ENCODE peak calls at places on chromosomes 2 and 18, in nine cellular contexts. E is prostate gland, V is Peyer's patch, J is bronchial epithelial cell, B is ascending aorta, F is foreskin fibroblast, X is MCF 10A, N is GM12865, S is stomach. D is an unnamed sample.

GRCh38 chr2:219410390-219410789 is 7.8 kb upstream of the DES start:
- DNase-seq in N (no peak), V (no peak), X (no peak), J (no peak), E (no peak), B (no peak), S (no peak), F (no peak), D (no peak)

GRCh38 chr2:33395660-33396249 is 80.7 kb upstream of the RASGRP3 start:
- DNase-seq in S (peak; percentile 33), V (no peak), X (peak; percentile 72), J (peak; percentile 56), N (peak; percentile 57), B (no peak), E (no peak), F (peak; percentile 45), D (peak; percentile 66)

GRCh38 chr2:25677877-25678276 is 4.5 kb upstream of the DTNB start:
- DNase-seq in J (no peak), B (no peak), E (no peak), V (no peak), N (no peak), F (no peak), X (no peak), S (no peak), D (no peak)

GRCh38 chr2:128311755-128312341 is 6.8 kb downstream of the HS6ST1 start:
- DNase-seq in S (peak; percentile 23), E (no peak), B (peak; percentile 4), F (no peak), V (no peak), J (no peak), X (no peak), N (no peak), D (peak; percentile 15)

GRCh38 chr18:28204154-28204553 is 27.2 kb upstream of the CDH2 start:
- DNase-seq in J (peak; percentile 75), B (no peak), E (no peak), X (peak; percentile 55), S (no peak), N (no peak), F (peak; percentile 62), V (no peak), D (no peak)

GRCh38 chr18:45588284-45588683 is 27.0 kb upstream of the SLC14A2 start:
- DNase-seq in V (no peak), J (no peak), N (no peak), X (no peak), F (peak; percentile 60), E (no peak), S (no peak), B (no peak), D (no peak)

GRCh38 chr2:241900251-241901017 is 30.9 kb downstream of the RTP5 start:
- DNase-seq in V (no peak), E (no peak), F (no peak), X (no peak), S (peak; percentile 17), J (no peak), N (no peak), B (no peak), D (peak; percentile 56)

GRCh38 chr2:188146888-188147287 is 144.8 kb upstream of the GULP1 start:
- DNase-seq in E (no peak), V (no peak), S (no peak), X (no peak), N (no peak), J (no peak), B (no peak), F (no peak), D (no peak)

GRCh38 chr2:113155331-113155730 is 18.4 kb upstream of the PSD4 start:
- DNase-seq in B (no peak), S (no peak), J (no peak), E (no peak), F (no peak), V (no peak), X (no peak), N (no peak), D (no peak)

GRCh38 chr2:120707816-120708215 is 27.9 kb upstream of the GLI2 start:
- DNase-seq in N (no peak), J (no peak), X (no peak), E (no peak), S (no peak), F (no peak), B (no peak), V (no peak), D (no peak)

GRCh38 chr2:65438137-65438899 is 5.9 kb upstream of the SPRED2 start:
- DNase-seq in E (no peak), S (no peak), B (no peak), J (no peak), F (no peak), N (no peak), X (no peak), V (no peak), D (no peak)

GRCh38 chr2:168354499-168354898 is 101.6 kb upstream of the CERS6 start:
- DNase-seq in V (no peak), E (no peak), S (no peak), J (no peak), N (no peak), B (no peak), F (no peak), X (no peak), D (no peak)

GRCh38 chr2:109382946-109383345 is 230.8 kb downstream of the SEPTIN10 start:
- DNase-seq in B (no peak), N (peak; percentile 22), J (peak; percentile 41), V (no peak), E (peak; percentile 68), F (peak; percentile 72), X (peak; percentile 73), S (peak; percentile 51), D (no peak)

GRCh38 chr2:207819839-207820784 is 50.4 kb upstream of the FZD5 start:
- DNase-seq in S (peak; percentile 67), X (no peak), B (no peak), V (no peak), E (no peak), N (no peak), F (no peak), J (peak; percentile 91), D (peak; percentile 60)

GRCh38 chr2:241344925-241345651 is 11.0 kb upstream of the FARP2 start:
- DNase-seq in E (no peak), V (no peak), F (no peak), S (no peak), X (no peak), B (no peak), J (no peak), N (no peak), D (no peak)

GRCh38 chr2:15753811-15754702 is 162.4 kb downstream of the DDX1 start:
- DNase-seq in E (no peak), F (no peak), X (no peak), V (no peak), J (no peak), S (no peak), N (no peak), B (no peak), D (no peak)

GRCh38 chr2:45945182-45945779 is 293.8 kb downstream of the PRKCE start:
- DNase-seq in F (no peak), E (no peak), N (no peak), X (no peak), B (no peak), S (no peak), V (no peak), J (no peak), D (no peak)

GRCh38 chr2:53569957-53570727 is 197.5 kb upstream of the CHAC2 start:
- DNase-seq in S (no peak), B (no peak), J (peak; percentile 49), E (no peak), X (no peak), F (no peak), V (no peak), N (no peak), D (no peak)
- TF ChIP-seq CTCF in S (no peak), B (no peak), J (no peak), E (no peak), X (no peak), F (no peak), V (no peak), N (no peak), D (no peak)

DNA sequence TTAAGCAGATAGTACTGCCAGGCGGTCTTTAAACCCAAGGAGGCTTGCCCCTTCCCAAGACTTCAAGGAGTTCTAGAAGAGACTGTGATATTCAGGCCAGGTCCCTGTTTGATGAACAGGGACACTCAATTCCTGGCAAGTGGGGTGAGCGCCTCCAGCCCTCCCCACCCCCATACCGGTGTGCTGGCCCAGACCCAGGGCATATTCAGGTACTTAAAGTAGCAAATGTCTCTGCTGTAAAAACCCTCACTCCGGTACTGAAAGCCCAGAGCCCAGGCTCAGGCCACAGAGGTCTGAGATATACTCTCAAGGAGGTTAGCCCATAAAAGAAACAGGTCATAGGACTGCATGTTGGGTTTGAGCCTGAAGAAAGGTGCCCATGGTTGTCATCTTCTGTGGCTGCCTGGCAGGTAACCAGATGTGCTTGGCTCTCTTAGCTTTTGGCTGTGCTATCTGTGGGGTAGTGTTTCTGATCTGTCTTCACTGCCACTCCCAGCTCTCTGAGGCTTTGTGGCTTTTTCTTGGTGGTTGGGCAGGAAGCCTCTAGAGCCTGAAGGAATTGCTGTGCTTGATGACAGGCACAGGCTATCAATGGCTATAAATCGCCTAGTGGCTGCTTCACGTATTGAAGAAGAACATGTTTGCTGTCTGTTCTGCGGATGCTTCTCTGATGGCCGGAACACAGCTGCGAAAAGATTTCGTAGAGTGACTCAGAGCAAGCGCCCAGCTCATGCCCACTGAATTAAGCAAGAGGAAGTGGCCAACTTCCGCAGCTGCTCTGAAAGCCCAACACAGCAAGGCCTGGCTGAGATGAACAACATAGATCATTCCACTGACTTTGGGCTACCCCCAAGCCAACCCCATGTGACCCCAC is 63.3 kb upstream of the ALPP start:
- DNase-seq in F (peak; percentile 94), J (peak; percentile 93), B (peak; percentile 43), N (peak; percentile 87), E (peak; percentile 72), V (peak; percentile 69), X (peak; percentile 93), S (peak; percentile 52), D (peak; percentile 35)
- TF ChIP-seq CTCF in F (peak; percentile 11), J (peak; percentile 47), B (no peak), N (peak; percentile 28), E (peak; percentile 33), V (no peak), X (peak; percentile 29), S (no peak), D (no peak)

GRCh38 chr2:237448171-237448570 is 34.2 kb upstream of the COL6A3 start:
- DNase-seq in J (no peak), E (no peak), N (no peak), F (no peak), S (no peak), X (no peak), B (no peak), V (no peak), D (no peak)
- TF ChIP-seq CTCF in J (no peak), E (no peak), N (no peak), F (no peak), S (no peak), X (no peak), B (no peak), V (no peak), D (no peak)

GRCh38 chr18:61975526-61976326 is 82.9 kb upstream of the RNF152 start:
- DNase-seq in E (no peak), V (no peak), S (no peak), F (no peak), X (no peak), N (peak; percentile 45), J (no peak), B (no peak), D (no peak)

GRCh38 chr18:61972389-61973264 is 79.8 kb upstream of the RNF152 start:
- DNase-seq in V (no peak), S (no peak), E (no peak), X (no peak), N (peak; percentile 49), F (no peak), J (no peak), B (no peak), D (no peak)

GRCh38 chr18:61973273-61974115 is 80.7 kb upstream of the RNF152 start:
- DNase-seq in B (no peak), S (no peak), N (no peak), F (no peak), V (no peak), E (no peak), J (no peak), X (no peak), D (no peak)
- TF ChIP-seq CTCF in B (no peak), S (no peak), N (no peak), F (no peak), V (no peak), E (no peak), J (no peak), X (no peak), D (no peak)